ENCODE peak calls at places on chromosome 16, in five cellular contexts. O is upper lobe of left lung, A is A549, D is K562, N is GM12878. C is an unnamed sample.

GRCh38 chr16:69566437-69567030 is 768 bp downstream of the NFAT5 start:
- ATAC-seq in O (peak; percentile 41), A (peak; percentile 73), D (peak; percentile 73), N (peak; percentile 54), C (peak; percentile 66)

GRCh38 chr16:11251525-11252481 is 4.2 kb downstream of the SOCS1 start:
- ATAC-seq in O (no peak), A (no peak), D (no peak), N (peak; percentile 17), C (no peak)

GRCh38 chr16:73143681-73144370 is 95.9 kb upstream of the ZFHX3 start:
- ATAC-seq in O (no peak), A (no peak), D (no peak), N (no peak), C (no peak)

GRCh38 chr16:26344976-26345375 is 653.2 kb downstream of the HS3ST4 start:
- ATAC-seq in O (no peak), A (no peak), D (no peak), N (no peak), C (no peak)

GRCh38 chr16:69942627-69943170 is 8.4 kb upstream of the CLEC18A start:
- ATAC-seq in O (no peak), A (no peak), D (no peak), N (no peak), C (no peak)

GRCh38 chr16:11289202-11289601 is 8.1 kb upstream of the PRM1 start:
- ATAC-seq in O (no peak), A (no peak), D (no peak), N (no peak), C (no peak)

GRCh38 chr16:1532771-1533170 is 695 bp upstream of the TMEM204 start:
- ATAC-seq in O (no peak), A (no peak), D (no peak), N (no peak), C (no peak)

GRCh38 chr16:25009822-25010221 is 5.3 kb downstream of the ARHGAP17 start:
- ATAC-seq in O (peak; percentile 68), A (no peak), D (no peak), N (peak; percentile 7), C (no peak)

GRCh38 chr16:11165349-11165748 is 90.7 kb downstream of the SOCS1 start:
- ATAC-seq in O (no peak), A (no peak), D (peak; percentile 65), N (no peak), C (no peak)

GRCh38 chr16:65095090-65095728 is 26.7 kb downstream of the CDH11 start:
- ATAC-seq in O (no peak), A (no peak), D (no peak), N (no peak), C (no peak)

GRCh38 chr16:64872101-64872500 is 249.8 kb downstream of the CDH11 start:
- ATAC-seq in O (no peak), A (no peak), D (no peak), N (no peak), C (no peak)

DNA sequence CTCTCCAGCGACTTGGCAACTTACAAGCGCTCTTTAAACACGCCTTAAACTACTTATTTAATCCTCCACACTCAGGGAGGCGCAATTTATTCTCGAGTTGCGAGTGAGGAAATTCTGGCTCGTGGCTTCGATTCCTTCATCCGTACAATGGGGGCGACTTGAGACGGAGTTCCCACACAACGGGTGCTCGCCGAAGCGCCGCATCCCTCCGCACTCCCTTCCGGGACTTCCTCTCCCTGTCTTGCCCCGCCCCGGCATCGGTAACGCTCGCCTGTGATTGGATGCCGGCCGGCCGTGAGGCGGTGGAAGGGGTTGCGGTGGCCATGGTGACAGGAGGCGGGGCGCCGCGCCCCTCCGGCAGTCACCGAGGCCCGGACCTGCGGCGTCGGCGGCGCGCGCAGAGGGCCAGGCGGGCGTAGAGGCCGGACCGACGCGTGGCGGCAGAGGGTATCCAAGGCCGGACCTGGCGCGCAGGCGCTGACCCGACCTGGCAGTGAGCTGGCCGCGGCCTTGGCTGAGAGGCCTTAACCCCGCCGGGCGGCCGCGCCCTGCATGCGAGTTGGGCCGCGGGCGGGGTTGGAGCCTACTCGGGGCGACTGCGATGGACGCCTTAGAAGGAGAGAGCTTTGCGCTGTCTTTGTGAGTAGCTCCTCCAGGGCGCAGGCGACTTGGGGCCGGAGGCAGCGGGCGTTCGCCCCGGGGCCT is at the start of gene ARL2BP:
- ATAC-seq in O (peak; percentile 97), A (peak; percentile 98), D (peak; percentile 98), N (peak; percentile 96), C (peak; percentile 99)
- TF ChIP-seq EP300 in O (no peak), A (no peak), D (no peak), N (no peak), C (no peak)

DNA sequence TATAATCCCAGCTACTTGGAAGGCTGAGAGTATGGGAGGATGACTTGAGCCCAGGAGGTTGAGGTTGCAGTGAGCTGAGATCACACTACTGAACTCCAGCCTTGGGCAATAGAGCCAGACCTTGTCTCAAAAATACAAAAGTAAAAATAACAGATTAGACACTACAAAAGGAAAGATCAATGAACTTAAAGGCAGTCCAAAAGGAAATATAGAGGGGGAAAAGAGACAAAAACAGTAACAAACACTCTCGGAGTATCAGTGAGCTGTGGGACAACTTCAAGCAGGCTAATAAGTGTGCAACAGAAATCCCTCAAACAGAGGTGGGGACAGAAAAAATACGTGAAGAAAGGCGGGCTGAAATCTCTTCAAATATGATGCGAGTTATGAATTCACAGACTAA is 58.8 kb downstream of the CPPED1 start:
- ATAC-seq in O (no peak), A (no peak), D (no peak), N (no peak), C (no peak)
- H3K27ac ChIP-seq in O (no peak overlapping the region), A (no peak overlapping the region), D (no peak overlapping the region), N (no peak overlapping the region), C (no peak overlapping the region)

GRCh38 chr16:30760577-30761426 is 1.1 kb downstream of the CFAP119 start:
- ATAC-seq in O (no peak), A (no peak), D (no peak), N (no peak), C (no peak)
- TF ChIP-seq EP300 in O (no peak), A (no peak), D (no peak), N (no peak), C (no peak)

DNA sequence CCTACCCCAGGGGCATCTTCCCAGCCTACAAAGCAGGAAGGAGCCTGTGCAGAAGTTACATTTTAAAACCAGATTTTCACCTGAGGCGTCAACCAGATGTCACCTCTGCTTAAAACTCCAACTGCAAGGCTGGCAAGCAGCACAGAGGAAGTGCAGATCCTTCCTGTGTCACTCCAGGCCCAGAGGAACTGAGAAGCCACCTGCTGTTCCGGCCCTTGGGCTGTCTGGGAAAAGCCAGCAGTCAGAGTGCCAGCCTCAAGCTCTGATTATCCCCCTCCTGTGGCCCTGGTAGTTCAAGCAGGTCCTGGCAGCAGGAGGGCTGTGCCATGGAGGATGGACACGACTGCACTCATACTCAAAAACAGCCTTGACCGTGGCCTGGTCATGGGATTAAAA is 10.2 kb downstream of the POLR2C start:
- ATAC-seq in O (no peak), A (peak; percentile 23), D (no peak), N (no peak), C (no peak)
- H3K27ac ChIP-seq in O (peak overlapping the region; percentile 25), A (peak overlapping the region; percentile 98), D (no peak overlapping the region), N (no peak overlapping the region), C (no peak overlapping the region)

GRCh38 chr16:9092282-9092962 is 978 bp downstream of the HAPSTR1 start:
- ATAC-seq in O (no peak), A (peak; percentile 18), D (peak; percentile 5), N (peak; percentile 20), C (no peak)

GRCh38 chr16:9089660-9090059 is 1.8 kb upstream of the HAPSTR1 start:
- ATAC-seq in O (no peak), A (no peak), D (no peak), N (no peak), C (no peak)

GRCh38 chr16:9091867-9092281 is 430 bp downstream of the HAPSTR1 start:
- ATAC-seq in O (no peak), A (peak; percentile 6), D (peak; percentile 4), N (peak; percentile 6), C (peak; percentile 10)

GRCh38 chr16:9090101-9090959 is 1.1 kb upstream of the HAPSTR1 start:
- ATAC-seq in O (no peak), A (peak; percentile 1), D (peak; percentile 9), N (peak; percentile 4), C (no peak)

DNA sequence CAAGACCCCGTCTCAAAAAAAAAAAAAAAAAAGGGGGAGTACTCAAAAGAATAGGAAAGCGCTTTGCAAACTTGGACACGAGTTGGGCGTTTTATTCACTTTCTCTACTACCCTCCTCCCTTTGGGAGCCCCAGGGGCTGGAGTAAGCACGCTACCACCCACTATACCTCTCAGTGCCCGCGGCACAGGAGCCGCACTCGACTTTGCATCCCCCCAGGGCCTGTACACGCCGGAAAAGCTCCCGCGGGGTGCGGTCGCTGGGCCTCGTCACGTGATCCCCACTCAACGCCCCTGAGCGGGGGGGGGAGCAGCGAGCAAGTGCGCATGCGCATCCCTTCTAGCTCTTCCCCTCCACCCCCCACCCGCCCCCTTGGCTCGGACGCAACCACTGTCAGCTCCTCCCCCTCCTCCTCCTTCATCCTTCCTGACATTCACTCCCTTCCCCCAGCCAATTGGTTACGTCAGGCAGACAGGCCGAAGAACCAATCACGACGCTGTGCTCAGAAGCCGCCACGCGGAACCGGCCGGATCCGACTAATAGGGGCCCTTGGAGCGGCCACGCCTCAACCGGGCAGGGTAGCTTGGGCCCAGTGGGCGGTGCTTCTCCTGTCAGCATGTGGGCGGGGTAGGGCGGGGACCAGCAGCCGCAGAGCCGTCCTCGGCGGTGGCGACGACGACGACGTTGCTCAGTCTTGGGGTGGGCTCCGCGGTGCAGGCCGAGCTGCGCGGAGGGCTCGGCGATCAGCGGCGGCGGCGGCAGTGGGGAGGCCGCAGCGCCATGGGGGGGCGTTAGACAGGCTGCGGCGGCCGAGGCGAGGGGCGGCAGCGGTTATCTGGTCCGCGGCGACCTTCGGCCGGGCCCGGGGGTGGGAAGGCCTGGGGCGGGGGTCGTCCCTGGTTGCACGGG is at the start of gene HAPSTR1:
- ATAC-seq in O (peak; percentile 99), A (peak; percentile 96), D (peak; percentile 93), N (peak; percentile 93), C (peak; percentile 98)
- TF ChIP-seq EP300 in O (peak; percentile 83), A (no peak), D (peak; percentile 16), N (no peak), C (no peak)

DNA sequence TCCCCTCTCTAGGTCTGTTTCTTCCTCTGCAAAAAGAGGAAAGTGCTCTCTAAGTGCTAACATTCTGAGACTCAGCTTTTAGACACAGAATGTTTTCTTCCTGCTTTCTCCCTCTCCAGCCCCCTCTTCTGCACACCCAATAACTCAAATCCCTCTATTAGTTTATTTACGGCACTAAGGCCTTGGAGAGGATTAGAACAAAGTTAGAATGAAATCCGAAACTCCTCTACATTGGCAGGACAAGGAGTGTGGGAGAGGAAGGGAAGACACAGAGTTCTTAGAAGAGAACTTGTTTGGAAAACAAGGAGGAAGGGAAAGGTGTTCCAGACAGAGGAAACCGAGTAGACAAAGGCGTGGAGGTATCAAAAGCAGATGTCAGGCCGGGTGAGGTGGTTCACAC is 3.2 kb upstream of the SBK1 start:
- ATAC-seq in O (no peak), A (no peak), D (no peak), N (no peak), C (no peak)
- H3K27ac ChIP-seq in O (no peak overlapping the region), A (no peak overlapping the region), D (no peak overlapping the region), N (no peak overlapping the region), C (no peak overlapping the region)

DNA sequence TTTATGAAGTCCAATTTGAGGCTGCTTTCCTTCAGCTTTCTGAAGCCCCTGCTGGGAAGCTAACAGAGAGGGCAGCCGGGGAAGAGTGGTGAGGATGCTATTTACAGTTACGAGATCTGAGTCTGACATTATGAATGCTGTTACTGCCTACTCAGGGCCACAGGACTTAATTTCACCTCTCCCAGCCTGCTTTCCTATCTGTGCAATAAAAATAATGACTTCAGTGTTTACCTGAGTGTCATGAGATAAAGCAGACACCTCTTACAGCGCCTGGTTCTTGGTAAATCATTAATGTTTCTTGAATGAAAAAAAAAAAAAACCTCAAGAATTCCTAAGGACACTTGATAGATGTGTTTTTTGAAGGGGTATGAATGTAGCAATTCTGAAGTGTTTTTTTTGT is 24.2 kb upstream of the CPHXL start:
- ATAC-seq in O (peak; percentile 70), A (no peak), D (no peak), N (no peak), C (no peak)
- TF ChIP-seq EP300 in O (no peak), A (no peak), D (no peak), N (no peak), C (no peak)

GRCh38 chr16:86512860-86513470 is 2.6 kb downstream of the FOXF1 start:
- ATAC-seq in O (no peak), A (no peak), D (no peak), N (no peak), C (no peak)
- H3K27ac ChIP-seq in O (peak overlapping the region; percentile 97), A (no peak overlapping the region), D (no peak overlapping the region), N (no peak overlapping the region), C (peak overlapping the region; percentile 99)

C was measured in gastroesophageal sphincter.